ENCODE peak calls at places on chromosomes 6 and 20, in ten cellular contexts. K, S, O, W, U, H, E, J, T and V are unnamed samples.

GRCh38 chr6:39247667-39248194 is 18.5 kb upstream of the KCNK5 start:
- DNase-seq in K (no peak), S (no peak), O (no peak), W (no peak), U (no peak), H (no peak), E (no peak), J (no peak), T (no peak), V (no peak)

GRCh38 chr20:59805266-59805665 is 128.2 kb downstream of the SYCP2 start:
- DNase-seq in K (no peak), S (no peak), O (no peak), W (no peak), U (peak; percentile 1), H (no peak), E (no peak), J (peak; percentile 26), T (no peak), V (no peak)

GRCh38 chr6:99032396-99032795 is 84.7 kb upstream of the FBXL4 start:
- DNase-seq in K (no peak), S (no peak), O (no peak), W (no peak), U (no peak), H (no peak), E (no peak), J (no peak), T (no peak), V (no peak)

GRCh38 chr6:97186416-97186999 is 96.5 kb downstream of the MMS22L start:
- DNase-seq in K (peak; percentile 38), S (peak; percentile 84), O (peak; percentile 28), W (no peak), U (peak; percentile 21), H (peak; percentile 36), E (peak; percentile 68), J (peak; percentile 70), T (peak; percentile 74), V (peak; percentile 10)

GRCh38 chr6:70103798-70104197 is 199.1 kb downstream of the COL9A1 start:
- DNase-seq in K (peak; percentile 37), S (peak; percentile 13), O (no peak), W (no peak), U (no peak), H (no peak), E (no peak), J (no peak), T (no peak), V (no peak)

GRCh38 chr6:167996424-167997199 is 859 bp upstream of the KIF25 start:
- DNase-seq in K (no peak), S (no peak), O (no peak), W (no peak), U (no peak), H (no peak), E (no peak), J (peak; percentile 40), T (no peak), V (no peak)

GRCh38 chr20:32110173-32110704 is 725 bp downstream of the TM9SF4 start:
- DNase-seq in K (no peak), S (no peak), O (no peak), W (no peak), U (no peak), H (no peak), E (no peak), J (peak; percentile 49), T (no peak), V (no peak)

GRCh38 chr6:219641-220198 is 72.6 kb upstream of the DUSP22 start:
- DNase-seq in K (peak; percentile 56), S (no peak), O (peak; percentile 58), W (peak; percentile 16), U (no peak), H (peak; percentile 38), E (peak; percentile 66), J (peak; percentile 59), T (peak; percentile 62), V (no peak)

GRCh38 chr6:54419885-54420284 is 111.6 kb downstream of the TINAG start:
- DNase-seq in K (no peak), S (no peak), O (no peak), W (no peak), U (no peak), H (no peak), E (no peak), J (no peak), T (peak; percentile 94), V (no peak)

GRCh38 chr6:52663120-52663934 is 7.6 kb upstream of the TMEM14A start:
- DNase-seq in K (peak; percentile 61), S (peak; percentile 59), O (no peak), W (no peak), U (no peak), H (no peak), E (no peak), J (peak; percentile 72), T (peak; percentile 86), V (peak; percentile 43)

GRCh38 chr6:132816665-132817064 is 2.3 kb downstream of the RPS12 start:
- DNase-seq in K (peak; percentile 21), S (no peak), O (no peak), W (no peak), U (no peak), H (no peak), E (no peak), J (no peak), T (no peak), V (no peak)

GRCh38 chr20:49028684-49029083 is 17.4 kb upstream of the CSE1L start:
- DNase-seq in K (peak; percentile 32), S (peak; percentile 13), O (no peak), W (no peak), U (no peak), H (no peak), E (no peak), J (peak; percentile 63), T (peak; percentile 11), V (no peak)

DNA sequence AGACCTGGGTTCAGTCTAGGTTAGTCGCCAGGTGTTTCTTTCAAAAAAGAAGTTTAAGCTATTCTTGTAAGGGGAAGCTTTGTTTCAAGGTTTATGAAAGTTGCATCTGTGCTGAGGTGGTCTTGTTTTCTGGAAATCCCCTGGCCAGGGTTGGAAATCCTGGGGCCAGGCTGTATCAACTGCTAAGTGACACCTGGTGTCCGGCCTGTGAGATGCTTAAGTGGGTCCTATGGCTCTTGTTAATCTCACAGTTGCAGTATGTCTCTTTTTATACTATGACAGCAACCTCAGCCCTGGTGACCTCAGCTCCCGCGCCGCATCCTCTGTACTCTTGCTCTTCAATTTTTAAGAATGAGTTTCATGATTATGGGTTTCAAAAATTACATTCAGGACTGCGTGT is 72.0 kb downstream of the CHMP4B start:
- DNase-seq in K (no peak), S (no peak), O (no peak), W (no peak), U (no peak), H (no peak), E (no peak), J (no peak), T (no peak), V (no peak)
- H3K4me1 ChIP-seq in K (no peaks in the 10 kb centered on the region), S (no peaks in the 10 kb centered on the region), O (no peaks in the 10 kb centered on the region), W (no peaks in the 10 kb centered on the region), U (no peaks in the 10 kb centered on the region), H (no peaks in the 10 kb centered on the region), E (no peaks in the 10 kb centered on the region), J (no peaks in the 10 kb centered on the region), T (no peaks in the 10 kb centered on the region), V (no peaks in the 10 kb centered on the region)

GRCh38 chr20:41347523-41348429 is 7.2 kb downstream of the LPIN3 start:
- DNase-seq in K (no peak), S (no peak), O (no peak), W (no peak), U (no peak), H (no peak), E (no peak), J (no peak), T (peak; percentile 60), V (no peak)
- H3K36me3 ChIP-seq in K (peaks cover 2% of the 10 kb centered on the region), S (no peaks in the 10 kb centered on the region), O (no peaks in the 10 kb centered on the region), W (peaks cover 4% of the 10 kb centered on the region), U (no peaks in the 10 kb centered on the region), H (no peaks in the 10 kb centered on the region), E (no peaks in the 10 kb centered on the region), J (no peaks in the 10 kb centered on the region), T (no peaks in the 10 kb centered on the region), V (no peaks in the 10 kb centered on the region)

GRCh38 chr6:71385111-71385822 is 96.7 kb downstream of the OGFRL1 start:
- DNase-seq in K (no peak), S (no peak), O (no peak), W (no peak), U (no peak), H (no peak), E (no peak), J (no peak), T (no peak), V (no peak)

GRCh38 chr6:71387179-71387578 is 98.6 kb downstream of the OGFRL1 start:
- DNase-seq in K (no peak), S (no peak), O (no peak), W (no peak), U (no peak), H (no peak), E (no peak), J (no peak), T (peak; percentile 74), V (no peak)

GRCh38 chr6:71383476-71383875 is 94.9 kb downstream of the OGFRL1 start:
- DNase-seq in K (no peak), S (no peak), O (no peak), W (no peak), U (no peak), H (no peak), E (no peak), J (no peak), T (no peak), V (no peak)

GRCh38 chr6:71386215-71386614 is 97.6 kb downstream of the OGFRL1 start:
- DNase-seq in K (no peak), S (no peak), O (no peak), W (no peak), U (no peak), H (no peak), E (no peak), J (no peak), T (no peak), V (no peak)

DNA sequence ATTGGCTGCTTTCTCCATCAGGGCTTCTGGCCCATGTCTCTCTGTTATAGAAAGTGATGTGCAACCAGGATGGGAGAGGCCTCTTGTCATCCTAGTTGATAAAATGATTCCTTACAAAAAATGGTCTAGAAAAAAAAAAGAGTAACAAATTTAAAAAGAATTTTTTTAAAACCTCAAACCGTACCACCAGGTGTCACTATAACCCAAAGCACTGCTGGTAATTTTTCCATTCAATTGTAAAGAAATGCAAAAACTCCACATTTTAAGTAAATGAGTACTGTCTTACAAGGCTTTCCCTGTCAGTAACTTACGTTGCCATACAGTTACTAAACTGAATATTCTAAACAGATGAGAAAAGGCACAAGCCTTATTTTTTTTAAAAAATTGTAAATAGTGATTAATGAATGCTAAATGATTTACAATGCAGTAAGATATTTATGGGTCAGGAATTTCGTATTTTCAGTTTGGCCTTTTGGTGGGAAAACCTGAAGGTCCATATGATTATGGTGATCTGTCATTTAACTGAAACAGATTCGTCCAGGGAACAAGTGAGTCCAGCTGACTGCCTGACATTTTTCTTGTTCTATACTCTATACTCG is 95.4 kb downstream of the OGFRL1 start:
- DNase-seq in K (peak; percentile 11), S (peak; percentile 44), O (no peak), W (no peak), U (no peak), H (no peak), E (no peak), J (peak; percentile 42), T (peak; percentile 81), V (no peak)
- H3K4me1 ChIP-seq in K (no peaks in the 10 kb centered on the region), S (no peaks in the 10 kb centered on the region), O (peaks cover 52% of the 10 kb centered on the region), W (peaks cover 4% of the 10 kb centered on the region), U (no peaks in the 10 kb centered on the region), H (peaks cover 8% of the 10 kb centered on the region), E (no peaks in the 10 kb centered on the region), J (peaks cover 2% of the 10 kb centered on the region), T (peaks cover 4% of the 10 kb centered on the region), V (no peaks in the 10 kb centered on the region)

GRCh38 chr6:13305256-13305650 is 23.1 kb downstream of the TBC1D7 start:
- DNase-seq in K (no peak), S (no peak), O (no peak), W (no peak), U (no peak), H (no peak), E (no peak), J (no peak), T (no peak), V (no peak)
- H3K36me3 ChIP-seq in K (peaks cover 82% of the 10 kb centered on the region), S (peaks cover 17% of the 10 kb centered on the region), O (no peaks in the 10 kb centered on the region), W (peaks cover 14% of the 10 kb centered on the region), U (no peaks in the 10 kb centered on the region), H (no peaks in the 10 kb centered on the region), E (peaks cover 2% of the 10 kb centered on the region), J (peaks cover 8% of the 10 kb centered on the region), T (peaks cover 2% of the 10 kb centered on the region), V (peaks cover 32% of the 10 kb centered on the region)